ENCODE peak calls at places on chromosomes 1 and 21, in five cellular contexts. I, U, Z, J and A are unnamed samples.

GRCh38 chr21:28445081-28445830 is 547.4 kb downstream of the LTN1 start:
- DNase-seq in I (no peak), U (no peak), Z (no peak), J (no peak), A (no peak)

GRCh38 chr1:119773711-119774241 is 5.1 kb upstream of the HMGCS2 start:
- DNase-seq in I (no peak), U (no peak), Z (no peak), J (no peak), A (no peak)

GRCh38 chr1:145961425-145962156 is 2.8 kb downstream of the ANKRD34A start:
- DNase-seq in I (no peak), U (no peak), Z (peak; percentile 65), J (no peak), A (peak; percentile 58)

GRCh38 chr1:218665216-218665615 is 320.1 kb downstream of the TGFB2 start:
- DNase-seq in I (peak; percentile 53), U (no peak), Z (no peak), J (no peak), A (no peak)

GRCh38 chr1:41102208-41102607 is 80.7 kb upstream of the SLFNL1 start:
- DNase-seq in I (no peak), U (no peak), Z (no peak), J (no peak), A (peak; percentile 56)

GRCh38 chr1:78005755-78006154 is 1.0 kb downstream of the DNAJB4 start:
- DNase-seq in I (no peak), U (peak; percentile 64), Z (no peak), J (peak; percentile 75), A (peak; percentile 9)

GRCh38 chr1:63779872-63780271 is 6.1 kb downstream of the ROR1 start:
- DNase-seq in I (no peak), U (no peak), Z (no peak), J (no peak), A (no peak)

GRCh38 chr1:173410133-173410793 is 66.9 kb upstream of the PRDX6 start:
- DNase-seq in I (no peak), U (no peak), Z (no peak), J (no peak), A (no peak)

GRCh38 chr1:190353538-190354101 is 124.0 kb downstream of the BRINP3 start:
- DNase-seq in I (no peak), U (no peak), Z (no peak), J (no peak), A (no peak)

GRCh38 chr1:65939636-65940035 is 146.9 kb downstream of the PDE4B start:
- DNase-seq in I (no peak), U (no peak), Z (no peak), J (no peak), A (no peak)

GRCh38 chr1:201697174-201697573 is 131.8 kb upstream of the IPO9 start:
- DNase-seq in I (no peak), U (no peak), Z (no peak), J (no peak), A (no peak)

GRCh38 chr1:183058835-183059234 is 35.6 kb downstream of the LAMC1 start:
- DNase-seq in I (no peak), U (no peak), Z (no peak), J (no peak), A (no peak)

GRCh38 chr1:12488666-12489354 is 129.2 kb downstream of the DHRS3 start:
- DNase-seq in I (no peak), U (no peak), Z (no peak), J (no peak), A (no peak)

GRCh38 chr1:113219377-113219776 is 146.4 kb downstream of the LRIG2 start:
- DNase-seq in I (no peak), U (no peak), Z (no peak), J (peak; percentile 56), A (peak; percentile 39)

GRCh38 chr1:10671090-10671489 is 125.4 kb downstream of the CASZ1 start:
- DNase-seq in I (no peak), U (no peak), Z (no peak), J (no peak), A (peak; percentile 65)

GRCh38 chr1:40530735-40531380 is 579 bp upstream of the ZNF684 start:
- DNase-seq in I (peak; percentile 22), U (no peak), Z (no peak), J (peak; percentile 36), A (peak; percentile 40)

GRCh38 chr1:40894455-40894854 is 32.3 kb upstream of the CITED4 start:
- DNase-seq in I (no peak), U (no peak), Z (no peak), J (no peak), A (no peak)

GRCh38 chr1:30011970-30012369 is 711.4 kb downstream of the MATN1 start:
- DNase-seq in I (no peak), U (no peak), Z (no peak), J (no peak), A (no peak)

GRCh38 chr21:18950045-18950740 is 546.6 kb upstream of the TMPRSS15 start:
- DNase-seq in I (no peak), U (no peak), Z (no peak), J (peak; percentile 11), A (no peak)

GRCh38 chr21:41559658-41560599 is 52.0 kb upstream of the TMPRSS2 start:
- DNase-seq in I (no peak), U (no peak), Z (no peak), J (no peak), A (no peak)

GRCh38 chr1:6956488-6957159 is 171.4 kb downstream of the CAMTA1 start:
- DNase-seq in I (no peak), U (no peak), Z (peak; percentile 68), J (no peak), A (no peak)

GRCh38 chr21:46561448-46562095 is 43.3 kb downstream of the S100B start:
- DNase-seq in I (no peak), U (no peak), Z (no peak), J (no peak), A (no peak)

GRCh38 chr1:235199441-235199840 is 38.4 kb upstream of the RBM34 start:
- DNase-seq in I (peak; percentile 14), U (no peak), Z (no peak), J (peak; percentile 46), A (peak; percentile 23)

GRCh38 chr1:12604986-12605385 is 13.0 kb downstream of the DHRS3 start:
- DNase-seq in I (no peak), U (no peak), Z (no peak), J (no peak), A (no peak)

GRCh38 chr21:32055305-32055704 is 182.5 kb downstream of the HUNK start:
- DNase-seq in I (no peak), U (no peak), Z (no peak), J (no peak), A (no peak)

GRCh38 chr1:206583461-206584264 is 28.6 kb downstream of the EIF2D start:
- DNase-seq in I (peak; percentile 72), U (peak; percentile 55), Z (peak; percentile 91), J (peak; percentile 91), A (peak; percentile 84)

GRCh38 chr1:216461466-216461865 is 38.2 kb upstream of the USH2A start:
- DNase-seq in I (no peak), U (no peak), Z (no peak), J (no peak), A (no peak)

GRCh38 chr1:159199901-159200300 is 4.8 kb upstream of the ACKR1 start:
- DNase-seq in I (no peak), U (no peak), Z (no peak), J (no peak), A (no peak)

GRCh38 chr1:186762653-186763052 is 66.1 kb upstream of the PLA2G4A start:
- DNase-seq in I (no peak), U (no peak), Z (no peak), J (no peak), A (no peak)

GRCh38 chr1:87399701-87400100 is 71.0 kb downstream of the LMO4 start:
- DNase-seq in I (no peak), U (no peak), Z (no peak), J (no peak), A (no peak)

GRCh38 chr1:21046132-21046531 is 130.6 kb downstream of the EIF4G3 start:
- DNase-seq in I (no peak), U (no peak), Z (no peak), J (no peak), A (no peak)

GRCh38 chr1:38062361-38063288 is 16.0 kb upstream of the POU3F1 start:
- DNase-seq in I (no peak), U (no peak), Z (no peak), J (no peak), A (peak; percentile 64)

GRCh38 chr1:25922633-25923567 is 16.7 kb upstream of the STMN1 start:
- DNase-seq in I (peak; percentile 10), U (no peak), Z (peak; percentile 80), J (no peak), A (no peak)
- TF ChIP-seq RFX5 in I (no peak), U (no peak), Z (no peak), J (no peak), A (no peak)

DNA sequence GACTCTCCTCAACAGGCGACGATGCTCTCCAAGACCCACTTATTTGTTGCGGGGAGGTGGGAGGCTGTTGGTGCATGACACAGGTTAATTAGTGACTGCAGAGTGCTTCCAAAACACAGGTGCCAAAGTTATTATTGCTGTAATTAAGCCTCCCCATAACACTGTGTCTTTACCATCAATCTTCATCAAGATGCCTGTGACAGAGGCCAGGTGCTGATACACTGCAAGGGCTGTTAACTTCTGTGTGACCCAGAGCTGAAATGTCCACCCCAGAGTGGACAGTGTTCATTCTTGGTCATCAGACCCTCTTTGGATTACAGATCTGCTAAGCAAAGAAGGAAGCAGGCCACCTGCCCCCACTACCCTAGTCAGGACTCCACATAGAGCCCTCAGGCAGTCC is 55.5 kb downstream of the CAPN8 start:
- DNase-seq in I (no peak), U (no peak), Z (no peak), J (no peak), A (no peak)
- TF ChIP-seq CHD2 in I (no peak), U (no peak), Z (no peak), J (no peak), A (no peak)

GRCh38 chr1:53408755-53409129 is 50.5 kb upstream of the DMRTB1 start:
- DNase-seq in I (no peak), U (no peak), Z (no peak), J (no peak), A (no peak)

GRCh38 chr1:53409695-53410094 is 49.5 kb upstream of the DMRTB1 start:
- DNase-seq in I (no peak), U (no peak), Z (no peak), J (no peak), A (peak; percentile 51)

GRCh38 chr1:53409233-53409632 is 50.0 kb upstream of the DMRTB1 start:
- DNase-seq in I (no peak), U (no peak), Z (no peak), J (no peak), A (no peak)

GRCh38 chr1:53406551-53407235 is 52.5 kb upstream of the DMRTB1 start:
- DNase-seq in I (no peak), U (no peak), Z (no peak), J (no peak), A (no peak)

GRCh38 chr1:53408013-53408754 is 51.0 kb upstream of the DMRTB1 start:
- DNase-seq in I (no peak), U (no peak), Z (no peak), J (no peak), A (no peak)
- TF ChIP-seq CTCF in I (no peak), U (no peak), Z (no peak), J (no peak), A (no peak)

GRCh38 chr1:211643324-211644212 is 31.9 kb downstream of the NEK2 start:
- DNase-seq in I (no peak), U (peak; percentile 96), Z (peak; percentile 45), J (peak; percentile 72), A (peak; percentile 78)
- TF ChIP-seq RFX5 in I (no peak), U (no peak), Z (no peak), J (no peak), A (no peak)